ENCODE peak calls at places on chromosomes 5 and 9, in eight cellular contexts. W is upper lobe of right lung, E is GM04503, H is MCF 10A, P is foreskin fibroblast, O is EL, Q is smooth muscle cell of the brain vasculature, L is MV-4-11. T is an unnamed sample.

GRCh38 chr9:133861103-133861502 is 123.0 kb upstream of the SARDH start:
- DNase-seq in W (no peak), E (no peak), H (no peak), P (no peak), O (no peak), Q (no peak), L (no peak), T (no peak)

GRCh38 chr9:130635721-130636647 is 28.4 kb upstream of the PRDM12 start:
- DNase-seq in W (peak), E (no peak), H (no peak), P (no peak), O (no peak), Q (no peak), L (no peak), T (no peak)

GRCh38 chr5:57750282-57750681 is 267.7 kb upstream of the ACTBL2 start:
- DNase-seq in W (no peak), E (no peak), H (no peak), P (no peak), O (no peak), Q (no peak), L (no peak), T (no peak)

GRCh38 chr9:92775466-92775865 is 10.8 kb upstream of the BICD2 start:
- DNase-seq in W (no peak), E (no peak), H (no peak), P (no peak), O (no peak), Q (no peak), L (peak), T (no peak)

GRCh38 chr5:4700082-4700481 is 440.0 kb upstream of the ADAMTS16 start:
- DNase-seq in W (peak), E (peak), H (peak), P (no peak), O (no peak), Q (no peak), L (peak), T (peak)

GRCh38 chr5:95959051-95959963 is 2.3 kb downstream of the ELL2 start:
- DNase-seq in W (no peak), E (no peak), H (peak), P (no peak), O (peak), Q (no peak), L (no peak), T (peak)

GRCh38 chr9:4118666-4119065 is 181.2 kb downstream of the GLIS3 start:
- DNase-seq in W (no peak), E (no peak), H (no peak), P (no peak), O (no peak), Q (no peak), L (no peak), T (no peak)

GRCh38 chr5:151595411-151595826 is 4.3 kb upstream of the FAT2 start:
- DNase-seq in W (no peak), E (no peak), H (no peak), P (no peak), O (no peak), Q (no peak), L (no peak), T (no peak)

GRCh38 chr9:35905912-35906679 is at the start of gene HRCT1:
- DNase-seq in W (peak), E (peak), H (peak), P (peak), O (peak), Q (peak), L (no peak), T (peak)

GRCh38 chr5:140345919-140346347 is 470 bp downstream of the HBEGF start:
- DNase-seq in W (peak), E (no peak), H (peak), P (peak), O (peak), Q (no peak), L (peak), T (peak)

GRCh38 chr9:80995759-80996158 is 693.6 kb downstream of the TLE1 start:
- DNase-seq in W (no peak), E (no peak), H (peak), P (peak), O (peak), Q (no peak), L (no peak), T (no peak)

T was measured in kidney.